ENCODE peak calls at places on chromosome 22, in four cellular contexts. R is K562, U is OCI-LY7, B is MM.1S. K is an unnamed sample.

GRCh38 chr22:41308054-41308453 is 6.7 kb downstream of the ZC3H7B start:
- DNase-seq in R (no peak), U (no peak), B (no peak), K (no peak)

GRCh38 chr22:28822930-28823481 is 22.6 kb upstream of the XBP1 start:
- DNase-seq in R (no peak), U (peak; percentile 88), B (peak; percentile 97), K (peak; percentile 63)

GRCh38 chr22:19876941-19877625 is 22.4 kb upstream of the GNB1L start:
- DNase-seq in R (no peak), U (no peak), B (no peak), K (no peak)

GRCh38 chr22:22553735-22554134 is 5.3 kb downstream of the PRAME start:
- DNase-seq in R (peak; percentile 69), U (no peak), B (no peak), K (no peak)

GRCh38 chr22:36026741-36027140 is 1.9 kb downstream of the RBFOX2 start:
- DNase-seq in R (no peak), U (peak; percentile 40), B (no peak), K (peak; percentile 16)

GRCh38 chr22:36253523-36254490 is 874 bp downstream of the APOL1 start:
- DNase-seq in R (no peak), U (no peak), B (no peak), K (no peak)

GRCh38 chr22:42356547-42356946 is 75.7 kb downstream of the NFAM1 start:
- DNase-seq in R (no peak), U (peak; percentile 90), B (no peak), K (no peak)

GRCh38 chr22:29684244-29684643 is 35.6 kb upstream of the CABP7 start:
- DNase-seq in R (no peak), U (no peak), B (no peak), K (no peak)

GRCh38 chr22:39946571-39947407 is 13.4 kb upstream of the TMA7B start:
- DNase-seq in R (peak; percentile 78), U (peak; percentile 82), B (no peak), K (no peak)

GRCh38 chr22:34526681-34527080 is 539.3 kb upstream of the ISX start:
- DNase-seq in R (no peak), U (no peak), B (no peak), K (no peak)

GRCh38 chr22:48135641-48136040 is 1373.2 kb downstream of the TBC1D22A start:
- DNase-seq in R (no peak), U (no peak), B (no peak), K (no peak)

GRCh38 chr22:36862251-36863242 is 1.7 kb downstream of the NCF4 start:
- DNase-seq in R (no peak), U (peak; percentile 66), B (no peak), K (no peak)

GRCh38 chr22:40345271-40345670 is 1.0 kb upstream of the ADSL start:
- DNase-seq in R (no peak), U (peak; percentile 30), B (peak; percentile 38), K (peak; percentile 70)

GRCh38 chr22:19867617-19868016 is 12.9 kb upstream of the GNB1L start:
- DNase-seq in R (no peak), U (no peak), B (no peak), K (no peak)

GRCh38 chr22:41739576-41739975 is 40.3 kb downstream of the MEI1 start:
- DNase-seq in R (no peak), U (no peak), B (no peak), K (no peak)

GRCh38 chr22:41927813-41928212 is 1.2 kb upstream of the TNFRSF13C start:
- DNase-seq in R (no peak), U (peak; percentile 39), B (no peak), K (no peak)

GRCh38 chr22:21937041-21937820 is 15.4 kb downstream of the PPM1F start:
- DNase-seq in R (no peak), U (no peak), B (no peak), K (peak; percentile 21)

GRCh38 chr22:49209452-49210195 is 618.0 kb downstream of the BRD1 start:
- DNase-seq in R (no peak), U (no peak), B (no peak), K (no peak)

GRCh38 chr22:22948651-22949611 is 61.3 kb downstream of the IGLL5 start:
- DNase-seq in R (no peak), U (no peak), B (peak; percentile 4), K (no peak)

GRCh38 chr22:17922925-17923898 is 101.1 kb downstream of the MICAL3 start:
- DNase-seq in R (no peak), U (no peak), B (no peak), K (no peak)

GRCh38 chr22:22934543-22935055 is 47.0 kb downstream of the IGLL5 start:
- DNase-seq in R (peak; percentile 56), U (peak; percentile 48), B (no peak), K (no peak)

GRCh38 chr22:32590556-32590955 is 115.9 kb downstream of the FBXO7 start:
- DNase-seq in R (no peak), U (no peak), B (no peak), K (peak; percentile 42)

GRCh38 chr22:34105461-34106062 is 185.3 kb upstream of the LARGE1 start:
- DNase-seq in R (no peak), U (peak; percentile 18), B (peak; percentile 16), K (peak; percentile 12)

GRCh38 chr22:49087163-49087562 is 740.5 kb downstream of the BRD1 start:
- DNase-seq in R (no peak), U (no peak), B (no peak), K (no peak)

GRCh38 chr22:33057363-33057995 is 702 bp downstream of the SYN3 start:
- DNase-seq in R (no peak), U (no peak), B (no peak), K (no peak)

GRCh38 chr22:39545310-39546063 is 12.9 kb upstream of the RPS19BP1 start:
- DNase-seq in R (peak; percentile 62), U (no peak), B (no peak), K (no peak)

GRCh38 chr22:22201185-22201924 is 43.2 kb upstream of the VPREB1 start:
- DNase-seq in R (peak; percentile 91), U (peak; percentile 94), B (peak; percentile 90), K (no peak)

GRCh38 chr22:29799217-29799680 is 32.1 kb downstream of the UQCR10 start:
- DNase-seq in R (peak; percentile 72), U (no peak), B (no peak), K (peak; percentile 98)

GRCh38 chr22:47801541-47802245 is 1039.2 kb downstream of the TBC1D22A start:
- DNase-seq in R (no peak), U (no peak), B (no peak), K (no peak)

GRCh38 chr22:19473578-19473977 is 5.4 kb downstream of the UFD1 start:
- DNase-seq in R (no peak), U (peak; percentile 27), B (no peak), K (no peak)

GRCh38 chr22:42332089-42332488 is 61.6 kb upstream of the TCF20 start:
- DNase-seq in R (no peak), U (no peak), B (no peak), K (no peak)

DNA sequence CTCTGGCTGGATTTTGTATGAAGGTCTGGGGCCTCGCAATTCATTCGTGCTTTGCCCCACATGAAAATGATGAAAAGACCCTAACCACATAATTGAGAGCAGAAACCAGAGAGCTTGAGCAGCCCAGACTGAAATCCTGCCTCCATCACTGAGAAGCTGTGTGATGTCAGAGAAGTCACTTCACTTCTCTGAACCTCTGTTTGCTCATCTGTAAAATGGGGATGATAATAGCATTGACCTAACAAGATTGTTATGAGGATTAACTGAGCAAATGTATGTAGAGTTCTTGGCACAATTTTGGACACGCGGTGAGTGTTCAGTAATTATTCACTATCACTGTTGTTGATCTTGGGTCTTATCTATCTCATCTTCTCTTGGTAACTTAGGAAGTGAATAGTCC is 56.2 kb upstream of the ASPHD2 start:
- DNase-seq in R (no peak), U (no peak), B (no peak), K (no peak)
- H3K4me2 ChIP-seq in R (no peak overlapping the region), U (no peak overlapping the region), B (no peak overlapping the region), K (no peak overlapping the region)

DNA sequence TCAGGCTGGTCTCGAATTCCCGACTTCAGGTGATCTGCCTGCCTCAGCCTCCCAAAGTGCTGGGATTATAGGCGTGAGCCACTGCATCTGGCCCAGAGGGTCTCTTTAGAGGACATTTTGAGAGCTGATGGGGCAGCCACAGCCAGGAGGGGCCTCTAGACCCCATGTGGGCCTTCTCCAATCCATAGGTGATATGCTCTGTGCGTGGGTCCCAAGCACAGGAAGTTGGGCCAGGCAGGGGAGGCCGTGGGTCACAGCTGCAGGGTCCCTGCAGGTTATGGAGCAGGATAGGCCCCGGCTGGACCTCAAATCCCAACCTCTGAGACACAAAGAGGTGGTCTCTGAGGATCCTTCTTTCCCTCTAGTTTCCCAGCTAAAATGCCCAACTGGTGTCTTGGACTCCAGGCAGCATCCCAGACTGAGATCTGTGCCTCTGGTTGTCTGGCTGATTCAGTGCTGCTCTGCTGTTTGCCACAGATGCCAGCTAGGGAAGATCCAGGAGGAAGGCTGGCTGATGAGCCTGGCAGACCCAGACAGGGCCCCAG is 1.5 kb downstream of the LRRC75B start:
- DNase-seq in R (no peak), U (no peak), B (no peak), K (no peak)
- H3K36me3 ChIP-seq in R (no peaks in the 10 kb centered on the region), U (no peaks in the 10 kb centered on the region), B (no peaks in the 10 kb centered on the region), K (no peaks in the 10 kb centered on the region)

GRCh38 chr22:46628756-46629155 is 8.6 kb downstream of the GRAMD4 start:
- DNase-seq in R (no peak), U (no peak), B (no peak), K (no peak)

GRCh38 chr22:46633334-46633890 is 13.2 kb downstream of the GRAMD4 start:
- DNase-seq in R (no peak), U (no peak), B (no peak), K (no peak)

GRCh38 chr22:46632646-46633249 is 12.6 kb downstream of the GRAMD4 start:
- DNase-seq in R (no peak), U (no peak), B (no peak), K (no peak)

GRCh38 chr22:46629291-46629690 is 9.1 kb downstream of the GRAMD4 start:
- DNase-seq in R (no peak), U (no peak), B (no peak), K (no peak)

GRCh38 chr22:46631113-46631512 is 10.9 kb downstream of the GRAMD4 start:
- DNase-seq in R (no peak), U (no peak), B (no peak), K (no peak)
- H3K4me1 ChIP-seq in R (peaks cover 59% of the 10 kb centered on the region), U (no peaks in the 10 kb centered on the region), B (no peaks in the 10 kb centered on the region), K (no peaks in the 10 kb centered on the region)

GRCh38 chr22:50348058-50348457 is 4.9 kb downstream of the PPP6R2 start:
- DNase-seq in R (no peak), U (no peak), B (no peak), K (no peak)

GRCh38 chr22:50347157-50347556 is 4.0 kb downstream of the PPP6R2 start:
- DNase-seq in R (no peak), U (no peak), B (no peak), K (no peak)

GRCh38 chr22:50343541-50343935 is 411 bp downstream of the PPP6R2 start:
- DNase-seq in R (no peak), U (no peak), B (no peak), K (no peak)

GRCh38 chr22:50342651-50343540 is at the start of gene PPP6R2:
- DNase-seq in R (peak; percentile 85), U (peak; percentile 85), B (peak; percentile 83), K (peak; percentile 62)

DNA sequence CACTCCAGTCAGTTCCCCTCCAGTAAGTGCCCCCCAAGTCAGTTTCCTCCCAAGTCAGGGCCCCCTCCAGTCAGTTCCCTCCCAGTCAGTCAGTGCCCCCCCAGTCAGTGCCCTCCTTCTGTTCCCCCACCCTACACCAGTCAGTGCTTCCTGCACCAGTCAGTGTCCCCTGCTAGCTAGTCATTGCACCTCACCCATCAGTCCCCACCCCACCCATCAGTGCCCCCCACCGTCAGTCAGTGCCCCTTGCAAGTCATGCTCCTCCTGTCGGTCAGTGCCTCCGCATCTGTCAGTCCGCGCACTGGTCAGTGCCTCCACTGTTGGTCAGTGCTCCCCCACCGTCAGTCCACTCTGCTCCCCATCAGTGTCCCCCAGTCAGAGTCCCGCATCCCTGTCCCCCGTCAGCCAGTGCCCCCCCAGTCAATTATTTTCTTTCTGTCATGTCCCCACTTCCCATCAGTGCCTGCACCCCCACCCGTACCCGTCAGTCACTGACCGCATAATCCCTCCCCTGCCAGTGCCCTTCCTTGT is 3.4 kb downstream of the PPP6R2 start:
- DNase-seq in R (no peak), U (no peak), B (no peak), K (no peak)
- H3K4me2 ChIP-seq in R (peak overlapping the region; percentile 32), U (peak overlapping the region; percentile 9), B (no peak overlapping the region), K (no peak overlapping the region)